ENCODE peak calls at places on chromosome 15, in ten cellular contexts. M, S, G, H, Q, Z, U, W, K and F are unnamed samples.

GRCh38 chr15:59917504-59918157 is 86.5 kb upstream of the FOXB1 start:
- DNase-seq in M (peak), S (peak), G (peak), H (peak), Q (peak), Z (peak), U (peak), W (peak), K (no peak), F (peak)

GRCh38 chr15:58988011-58988785 is 735 bp downstream of the RNF111 start:
- DNase-seq in M (peak), S (peak), G (peak), H (peak), Q (peak), Z (peak), U (peak), W (peak), K (no peak), F (peak)

GRCh38 chr15:42102646-42103235 is 8.4 kb upstream of the PLA2G4D start:
- DNase-seq in M (no peak), S (no peak), G (no peak), H (no peak), Q (no peak), Z (no peak), U (no peak), W (no peak), K (no peak), F (no peak)

GRCh38 chr15:101055411-101055810 is 136.3 kb downstream of the LRRK1 start:
- DNase-seq in M (no peak), S (no peak), G (peak), H (no peak), Q (no peak), Z (no peak), U (no peak), W (no peak), K (no peak), F (peak)

GRCh38 chr15:77535845-77536244 is 96.9 kb downstream of the LINGO1 start:
- DNase-seq in M (no peak), S (no peak), G (no peak), H (no peak), Q (no peak), Z (no peak), U (no peak), W (no peak), K (no peak), F (no peak)

GRCh38 chr15:49918106-49918505 is 200.9 kb downstream of the ATP8B4 start:
- DNase-seq in M (peak), S (no peak), G (no peak), H (peak), Q (peak), Z (no peak), U (no peak), W (peak), K (no peak), F (no peak)

GRCh38 chr15:25051399-25052154 is 96.8 kb downstream of the SNRPN start:
- DNase-seq in M (no peak), S (no peak), G (no peak), H (no peak), Q (no peak), Z (no peak), U (no peak), W (peak), K (no peak), F (peak)

GRCh38 chr15:61000276-61000675 is 228.8 kb downstream of the RORA start:
- DNase-seq in M (no peak), S (no peak), G (no peak), H (no peak), Q (no peak), Z (no peak), U (no peak), W (no peak), K (no peak), F (no peak)

GRCh38 chr15:31271706-31272557 is 54.7 kb upstream of the KLF13 start:
- DNase-seq in M (peak), S (no peak), G (peak), H (peak), Q (peak), Z (peak), U (peak), W (no peak), K (no peak), F (no peak)

GRCh38 chr15:94205366-94205765 is 26.0 kb upstream of the MCTP2 start:
- DNase-seq in M (no peak), S (no peak), G (no peak), H (no peak), Q (no peak), Z (no peak), U (no peak), W (no peak), K (no peak), F (no peak)

GRCh38 chr15:32656091-32656860 is 14.8 kb downstream of the SCG5 start:
- DNase-seq in M (no peak), S (no peak), G (no peak), H (no peak), Q (no peak), Z (no peak), U (no peak), W (no peak), K (no peak), F (no peak)

GRCh38 chr15:86558678-86559077 is 479.0 kb downstream of the AGBL1 start:
- DNase-seq in M (no peak), S (no peak), G (no peak), H (no peak), Q (no peak), Z (no peak), U (no peak), W (no peak), K (no peak), F (no peak)

GRCh38 chr15:27574541-27575054 is 524.5 kb downstream of the OCA2 start:
- DNase-seq in M (no peak), S (no peak), G (no peak), H (no peak), Q (no peak), Z (no peak), U (no peak), W (peak), K (no peak), F (no peak)

GRCh38 chr15:87702270-87702669 is 554.3 kb downstream of the NTRK3 start:
- DNase-seq in M (no peak), S (no peak), G (no peak), H (no peak), Q (no peak), Z (no peak), U (no peak), W (no peak), K (no peak), F (no peak)

GRCh38 chr15:83973816-83974215 is 261.8 kb upstream of the GOLGA6L4 start:
- DNase-seq in M (no peak), S (peak), G (no peak), H (no peak), Q (no peak), Z (no peak), U (no peak), W (no peak), K (no peak), F (no peak)

GRCh38 chr15:60184579-60184978 is 180.5 kb downstream of the FOXB1 start:
- DNase-seq in M (no peak), S (no peak), G (no peak), H (no peak), Q (no peak), Z (no peak), U (no peak), W (no peak), K (no peak), F (no peak)

GRCh38 chr15:89857673-89858072 is 36.1 kb downstream of the AP3S2 start:
- DNase-seq in M (no peak), S (peak), G (no peak), H (no peak), Q (no peak), Z (no peak), U (no peak), W (peak), K (no peak), F (no peak)

GRCh38 chr15:89860446-89860845 is 33.3 kb downstream of the AP3S2 start:
- DNase-seq in M (no peak), S (no peak), G (no peak), H (no peak), Q (no peak), Z (no peak), U (no peak), W (no peak), K (no peak), F (no peak)

GRCh38 chr15:89860851-89861360 is 32.9 kb downstream of the AP3S2 start:
- DNase-seq in M (no peak), S (no peak), G (no peak), H (no peak), Q (no peak), Z (no peak), U (peak), W (no peak), K (no peak), F (no peak)

GRCh38 chr15:89855948-89856347 is 37.8 kb downstream of the AP3S2 start:
- DNase-seq in M (no peak), S (no peak), G (no peak), H (no peak), Q (no peak), Z (no peak), U (no peak), W (no peak), K (no peak), F (no peak)

DNA sequence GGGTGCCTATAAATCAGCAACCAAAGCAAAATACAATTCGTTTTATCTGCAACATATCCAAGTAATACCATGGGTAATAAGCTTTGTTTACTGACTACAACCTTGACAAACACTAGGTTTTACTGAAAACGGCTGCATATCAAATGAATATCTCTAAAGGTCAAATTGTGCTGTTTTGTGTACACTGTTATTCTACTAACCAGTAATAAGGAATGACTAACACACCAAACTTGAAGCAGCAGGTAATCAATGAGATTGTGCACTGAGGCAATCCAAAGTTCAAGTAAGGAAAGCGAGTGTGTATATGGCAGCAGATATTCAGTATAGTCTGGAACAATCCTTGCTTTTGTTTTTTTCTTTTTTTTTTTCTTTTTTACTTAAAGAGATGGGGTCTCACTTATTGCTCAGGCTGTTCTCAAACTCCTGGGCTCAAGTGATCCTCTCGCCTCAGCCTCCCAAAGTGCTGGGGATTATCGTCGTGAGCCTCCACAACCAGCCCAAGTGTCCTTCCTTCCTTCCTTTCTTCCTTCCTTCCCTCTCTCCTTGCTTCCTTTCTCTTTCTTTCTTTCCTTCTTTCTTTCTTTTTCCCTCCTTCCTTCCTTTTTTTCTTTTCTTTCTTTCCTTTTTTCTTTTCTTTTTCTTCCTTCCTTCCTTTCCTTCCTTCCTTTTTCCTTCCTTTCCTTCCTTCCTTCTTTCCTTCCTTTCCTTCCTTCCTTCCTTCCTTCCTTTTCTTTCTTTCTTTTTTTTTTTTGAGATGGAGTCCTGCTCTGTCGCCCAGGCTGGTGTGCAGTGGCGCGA is 34.9 kb downstream of the AP3S2 start:
- DNase-seq in M (no peak), S (no peak), G (no peak), H (no peak), Q (no peak), Z (no peak), U (no peak), W (no peak), K (no peak), F (no peak)
- TF ChIP-seq CTCF in M (no peak), S (no peak), G (no peak), H (no peak), Q (no peak), Z (no peak), U (no peak), W (no peak), K (no peak), F (no peak)

GRCh38 chr15:74613089-74613952 is 2.3 kb upstream of the CLK3 start:
- DNase-seq in M (no peak), S (no peak), G (no peak), H (no peak), Q (no peak), Z (no peak), U (no peak), W (no peak), K (no peak), F (no peak)
- H3K4me3 ChIP-seq in M (no peak), S (no peak), G (no peak), H (no peak), Q (no peak), Z (no peak), U (no peak), W (no peak), K (no peak), F (no peak)

DNA sequence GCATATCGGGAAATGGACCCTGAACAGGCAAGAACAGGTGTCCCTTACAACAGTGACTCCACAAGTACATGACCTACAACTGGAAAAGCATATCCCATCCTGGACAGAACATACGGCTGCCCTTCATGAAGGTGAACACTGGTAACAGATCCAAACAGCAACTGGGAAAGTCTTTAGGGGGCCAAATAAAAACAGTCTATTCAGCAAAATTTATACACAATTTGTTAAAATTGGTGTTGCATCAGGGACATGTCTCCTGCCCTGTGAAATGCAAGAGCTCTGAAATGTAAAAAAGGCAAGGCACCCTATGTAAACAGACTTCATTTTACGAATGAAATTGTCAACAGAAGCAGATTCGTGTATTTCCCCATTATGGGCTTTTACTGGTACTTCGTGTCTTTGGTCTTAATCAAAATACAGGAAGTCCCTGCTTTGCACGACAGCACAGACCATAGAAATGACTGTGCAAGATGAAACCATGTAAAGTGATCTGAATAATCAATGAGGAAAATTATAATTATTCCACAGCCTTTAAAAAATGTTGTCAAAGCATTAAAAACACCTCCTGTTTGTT is 127.3 kb upstream of the THBS1 start:
- DNase-seq in M (no peak), S (no peak), G (no peak), H (no peak), Q (no peak), Z (no peak), U (no peak), W (no peak), K (no peak), F (no peak)
- TF ChIP-seq POLR2A in M (no peak), S (no peak), G (no peak), H (no peak), Q (no peak), Z (no peak), U (no peak), W (no peak), K (no peak), F (no peak)

GRCh38 chr15:54594115-54594514 is 602.6 kb downstream of the RSL24D1 start:
- DNase-seq in M (no peak), S (no peak), G (no peak), H (no peak), Q (no peak), Z (no peak), U (no peak), W (no peak), K (no peak), F (no peak)
- TF ChIP-seq CTCF in M (no peak), S (no peak), G (no peak), H (no peak), Q (no peak), Z (no peak), U (no peak), W (no peak), K (no peak), F (no peak)

DNA sequence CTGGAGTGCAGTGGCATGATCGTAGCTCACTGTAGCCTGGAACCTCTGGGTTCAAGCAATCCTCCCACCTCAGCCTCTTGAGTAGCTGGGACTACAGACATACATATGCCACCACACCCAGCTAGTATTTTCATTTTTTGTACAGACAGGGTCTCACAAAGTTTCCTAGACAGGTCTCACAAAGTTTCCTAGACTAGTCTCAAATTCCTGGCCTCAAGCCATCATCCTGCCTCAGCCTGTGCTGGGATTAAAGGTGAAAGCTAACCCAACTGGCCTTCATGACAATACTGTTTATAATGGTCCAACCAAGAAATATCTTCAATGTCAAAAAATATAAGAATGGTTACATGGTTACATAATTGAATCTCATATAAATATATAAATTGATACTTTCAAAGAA is 24.0 kb downstream of the GPR176 start:
- DNase-seq in M (no peak), S (no peak), G (no peak), H (no peak), Q (no peak), Z (no peak), U (no peak), W (no peak), K (no peak), F (no peak)
- H3K4me3 ChIP-seq in M (no peak), S (no peak), G (no peak), H (no peak), Q (no peak), Z (no peak), U (no peak), W (no peak), K (no peak), F (no peak)